ENCODE peak calls at places on chromosome X, in ten cellular contexts. I is NCI-H82; Q is NCI-H146; O is endothelial cell; X is ELR; J is activated T-helper 1 cell treated with Interleukin-2 at 50 U/mL for 16 hours; C is GM20000; T is activated CD8-positive, alpha-beta memory T cell treated with anti-CD3 and anti-CD28 coated beads, Interleukin-2, amount 50 U/mL, for 4 hours; H is GM18507; U is activated CD4-positive, alpha-beta T cell treated with anti-CD3 and anti-CD28 coated beads for 24 hours. L is an unnamed sample.
A peak's percentile ranks its signal among the peaks of the same experiment; 100 is the strongest.

GRCh38 chrX:93649381-93649780 is 24.0 kb downstream of the NAP1L3 start:
- DNase-seq in I (no peak), Q (no peak), O (no peak), X (no peak), J (no peak), C (no peak), T (no peak), H (no peak), U (no peak), L (no peak)

GRCh38 chrX:82813671-82814078 is 694.4 kb upstream of the POU3F4 start:
- DNase-seq in I (no peak), Q (no peak), O (no peak), X (peak; percentile 35), J (no peak), C (no peak), T (no peak), H (no peak), U (no peak), L (no peak)

GRCh38 chrX:32532282-32532681 is 679.1 kb downstream of the DMD start:
- DNase-seq in I (no peak), Q (no peak), O (no peak), X (no peak), J (no peak), C (no peak), T (no peak), H (no peak), U (no peak), L (no peak)

GRCh38 chrX:123481908-123482873 is 250.7 kb downstream of the THOC2 start:
- DNase-seq in I (peak; percentile 63), Q (no peak), O (no peak), X (no peak), J (no peak), C (no peak), T (no peak), H (no peak), U (no peak), L (no peak)

GRCh38 chrX:8010105-8010504 is 82.9 kb upstream of the PNPLA4 start:
- DNase-seq in I (peak; percentile 1), Q (no peak), O (no peak), X (peak; percentile 3), J (no peak), C (no peak), T (no peak), H (no peak), U (no peak), L (no peak)

GRCh38 chrX:131068945-131069719 is 11.0 kb downstream of the ARHGAP36 start:
- DNase-seq in I (peak; percentile 83), Q (peak; percentile 3), O (peak; percentile 75), X (peak; percentile 21), J (no peak), C (peak; percentile 26), T (no peak), H (no peak), U (no peak), L (peak; percentile 24)

GRCh38 chrX:9955506-9955905 is 11.7 kb upstream of the CLDN34 start:
- DNase-seq in I (no peak), Q (no peak), O (no peak), X (no peak), J (no peak), C (no peak), T (no peak), H (no peak), U (no peak), L (no peak)

GRCh38 chrX:51697397-51697796 is 12.9 kb upstream of the CENPVL1 start:
- DNase-seq in I (no peak), Q (no peak), O (no peak), X (no peak), J (no peak), C (no peak), T (no peak), H (no peak), U (no peak), L (no peak)

GRCh38 chrX:111445485-111445884 is 33.5 kb upstream of the DCX start:
- DNase-seq in I (peak; percentile 71), Q (peak; percentile 67), O (peak; percentile 2), X (peak; percentile 45), J (no peak), C (peak; percentile 2), T (no peak), H (no peak), U (no peak), L (peak; percentile 3)

GRCh38 chrX:12007881-12008280 is 130.4 kb upstream of the FRMPD4 start:
- DNase-seq in I (no peak), Q (no peak), O (no peak), X (peak; percentile 89), J (no peak), C (no peak), T (no peak), H (no peak), U (no peak), L (no peak)

GRCh38 chrX:102832661-102833060 is 104.4 kb upstream of the RAB40AL start:
- DNase-seq in I (peak; percentile 16), Q (no peak), O (no peak), X (peak; percentile 73), J (no peak), C (no peak), T (no peak), H (no peak), U (no peak), L (no peak)

GRCh38 chrX:109902665-109903064 is 100.2 kb upstream of the TMEM164 start:
- DNase-seq in I (peak; percentile 30), Q (no peak), O (no peak), X (peak; percentile 19), J (no peak), C (no peak), T (no peak), H (no peak), U (no peak), L (no peak)

GRCh38 chrX:131136776-131137175 is 78.6 kb downstream of the ARHGAP36 start:
- DNase-seq in I (no peak), Q (no peak), O (no peak), X (no peak), J (no peak), C (no peak), T (no peak), H (no peak), U (no peak), L (no peak)

GRCh38 chrX:129695937-129696336 is 41.2 kb upstream of the APLN start:
- DNase-seq in I (no peak), Q (no peak), O (no peak), X (no peak), J (no peak), C (no peak), T (no peak), H (no peak), U (no peak), L (no peak)

GRCh38 chrX:133741303-133741702 is 244.1 kb downstream of the GPC3 start:
- DNase-seq in I (no peak), Q (no peak), O (no peak), X (no peak), J (no peak), C (no peak), T (no peak), H (no peak), U (no peak), L (no peak)

GRCh38 chrX:120293015-120293414 is 18.2 kb downstream of the TMEM255A start:
- DNase-seq in I (peak; percentile 33), Q (no peak), O (no peak), X (no peak), J (no peak), C (no peak), T (no peak), H (no peak), U (no peak), L (no peak)

GRCh38 chrX:32421266-32421665 is 790.1 kb downstream of the DMD start:
- DNase-seq in I (no peak), Q (no peak), O (no peak), X (no peak), J (no peak), C (no peak), T (no peak), H (no peak), U (no peak), L (no peak)

GRCh38 chrX:71910526-71911022 is at the start of gene NHSL2:
- DNase-seq in I (peak; percentile 87), Q (no peak), O (peak; percentile 36), X (peak; percentile 26), J (no peak), C (peak; percentile 30), T (peak; percentile 26), H (no peak), U (peak; percentile 4), L (no peak)

GRCh38 chrX:19193584-19193983 is 71.3 kb upstream of the ADGRG2 start:
- DNase-seq in I (peak; percentile 2), Q (no peak), O (no peak), X (peak; percentile 2), J (no peak), C (no peak), T (no peak), H (no peak), U (no peak), L (no peak)

GRCh38 chrX:22097295-22097694 is 65.2 kb downstream of the PHEX start:
- DNase-seq in I (no peak), Q (no peak), O (no peak), X (peak; percentile 54), J (no peak), C (no peak), T (no peak), H (no peak), U (no peak), L (no peak)

GRCh38 chrX:110156167-110156754 is 153.3 kb downstream of the TMEM164 start:
- DNase-seq in I (peak; percentile 19), Q (no peak), O (no peak), X (peak; percentile 49), J (no peak), C (no peak), T (no peak), H (no peak), U (no peak), L (no peak)

GRCh38 chrX:16714504-16714903 is 2.0 kb upstream of the CTPS2 start:
- DNase-seq in I (no peak), Q (no peak), O (no peak), X (no peak), J (no peak), C (no peak), T (no peak), H (no peak), U (no peak), L (no peak)

GRCh38 chrX:44036336-44036735 is 63.1 kb upstream of the NDP start:
- DNase-seq in I (no peak), Q (no peak), O (no peak), X (peak; percentile 33), J (no peak), C (no peak), T (no peak), H (no peak), U (no peak), L (no peak)

GRCh38 chrX:103170216-103170615 is 44.7 kb upstream of the BEX4 start:
- DNase-seq in I (no peak), Q (no peak), O (no peak), X (peak; percentile 70), J (no peak), C (no peak), T (no peak), H (no peak), U (no peak), L (no peak)

GRCh38 chrX:77689376-77689775 is 96.6 kb downstream of the ATRX start:
- DNase-seq in I (no peak), Q (no peak), O (no peak), X (no peak), J (no peak), C (no peak), T (no peak), H (no peak), U (no peak), L (no peak)

GRCh38 chrX:13293700-13294099 is 26.2 kb downstream of the ATXN3L start:
- DNase-seq in I (no peak), Q (peak; percentile 97), O (no peak), X (no peak), J (no peak), C (no peak), T (no peak), H (no peak), U (no peak), L (no peak)

GRCh38 chrX:21638311-21638710 is 19.8 kb downstream of the KLHL34 start:
- DNase-seq in I (no peak), Q (no peak), O (no peak), X (peak; percentile 78), J (no peak), C (no peak), T (no peak), H (no peak), U (no peak), L (no peak)

GRCh38 chrX:96433409-96434122 is 251.1 kb upstream of the DIAPH2 start:
- DNase-seq in I (no peak), Q (no peak), O (no peak), X (no peak), J (no peak), C (no peak), T (no peak), H (no peak), U (no peak), L (no peak)

L was measured in GM06990.